ENCODE peak calls at places on chromosomes 5 and 9, in six cellular contexts. One of them, this sample, is unnamed. For H3K4me1, the result is how much of the 10 kb centered on the place peaks cover.

GRCh38 chr9:3804148-3804547 is 278.3 kb upstream of the RFX3 start:
- DNase-seq in prostate gland: no peak
- DNase-seq in endothelial cell of umbilical vein: no peak
- DNase-seq in stomach: no peak
- DNase-seq in heart left ventricle: no peak
- DNase-seq in uterus: no peak
- DNase-seq in this sample: no peak

GRCh38 chr5:81601912-81602311 is 149.0 kb downstream of the SSBP2 start:
- DNase-seq in heart left ventricle: no peak
- DNase-seq in uterus: no peak
- DNase-seq in endothelial cell of umbilical vein: peak
- DNase-seq in prostate gland: no peak
- DNase-seq in stomach: no peak
- DNase-seq in this sample: no peak

GRCh38 chr9:86550411-86550810 is 196.2 kb upstream of the TUT7 start:
- DNase-seq in stomach: no peak
- DNase-seq in uterus: no peak
- DNase-seq in heart left ventricle: no peak
- DNase-seq in endothelial cell of umbilical vein: no peak
- DNase-seq in prostate gland: no peak
- DNase-seq in this sample: no peak

GRCh38 chr9:129702563-129702962 is 37.1 kb downstream of the PRRX2 start:
- DNase-seq in stomach: peak
- DNase-seq in endothelial cell of umbilical vein: no peak
- DNase-seq in prostate gland: peak
- DNase-seq in uterus: no peak
- DNase-seq in heart left ventricle: no peak
- DNase-seq in this sample: no peak

GRCh38 chr9:1995084-1995483 is 20.1 kb upstream of the SMARCA2 start:
- DNase-seq in uterus: no peak
- DNase-seq in prostate gland: no peak
- DNase-seq in stomach: no peak
- DNase-seq in endothelial cell of umbilical vein: no peak
- DNase-seq in heart left ventricle: no peak
- DNase-seq in this sample: no peak

GRCh38 chr5:134567651-134568338 is 42.3 kb downstream of the JADE2 start:
- DNase-seq in endothelial cell of umbilical vein: peak
- DNase-seq in stomach: no peak
- DNase-seq in heart left ventricle: no peak
- DNase-seq in uterus: peak
- DNase-seq in prostate gland: no peak
- DNase-seq in this sample: peak

GRCh38 chr9:116144038-116144437 is 9.6 kb upstream of the PAPPA start:
- DNase-seq in heart left ventricle: no peak
- DNase-seq in endothelial cell of umbilical vein: no peak
- DNase-seq in uterus: no peak
- DNase-seq in prostate gland: no peak
- DNase-seq in stomach: no peak
- DNase-seq in this sample: no peak

GRCh38 chr5:68320094-68320986 is 104.8 kb downstream of the PIK3R1 start:
- DNase-seq in endothelial cell of umbilical vein: no peak
- DNase-seq in heart left ventricle: no peak
- DNase-seq in uterus: no peak
- DNase-seq in stomach: peak
- DNase-seq in prostate gland: no peak
- DNase-seq in this sample: peak

GRCh38 chr5:135460246-135461033 is 8.3 kb upstream of the TIFAB start:
- DNase-seq in stomach: no peak
- DNase-seq in heart left ventricle: no peak
- DNase-seq in endothelial cell of umbilical vein: no peak
- DNase-seq in uterus: no peak
- DNase-seq in prostate gland: no peak
- DNase-seq in this sample: no peak

GRCh38 chr9:137055385-137056364 is 1.8 kb upstream of the ENTPD2 start:
- DNase-seq in stomach: peak
- DNase-seq in heart left ventricle: peak
- DNase-seq in uterus: peak
- DNase-seq in prostate gland: peak
- DNase-seq in endothelial cell of umbilical vein: no peak
- DNase-seq in this sample: peak

GRCh38 chr9:35981704-35982103 is 23.8 kb upstream of the OR2S2 start:
- DNase-seq in endothelial cell of umbilical vein: no peak
- DNase-seq in prostate gland: no peak
- DNase-seq in uterus: no peak
- DNase-seq in stomach: no peak
- DNase-seq in heart left ventricle: no peak
- DNase-seq in this sample: no peak

GRCh38 chr5:67233075-67233474 is 36.5 kb upstream of the CD180 start:
- DNase-seq in prostate gland: no peak
- DNase-seq in heart left ventricle: no peak
- DNase-seq in stomach: no peak
- DNase-seq in uterus: peak
- DNase-seq in endothelial cell of umbilical vein: no peak
- DNase-seq in this sample: no peak

GRCh38 chr9:133506653-133507038 is 18.1 kb downstream of the MYMK start:
- DNase-seq in endothelial cell of umbilical vein: no peak
- DNase-seq in uterus: peak
- DNase-seq in prostate gland: no peak
- DNase-seq in heart left ventricle: no peak
- DNase-seq in stomach: peak
- DNase-seq in this sample: peak

GRCh38 chr5:132819468-132819867 is 6.4 kb downstream of the SOWAHA start:
- DNase-seq in uterus: no peak
- DNase-seq in endothelial cell of umbilical vein: no peak
- DNase-seq in prostate gland: no peak
- DNase-seq in stomach: peak
- DNase-seq in heart left ventricle: no peak
- DNase-seq in this sample: no peak

GRCh38 chr5:6729400-6730310 is 16.4 kb downstream of the TENT4A start:
- DNase-seq in prostate gland: no peak
- DNase-seq in endothelial cell of umbilical vein: no peak
- DNase-seq in heart left ventricle: no peak
- DNase-seq in uterus: no peak
- DNase-seq in stomach: peak
- DNase-seq in this sample: peak

GRCh38 chr5:98368141-98368540 is 405.3 kb upstream of the RGMB start:
- DNase-seq in endothelial cell of umbilical vein: peak
- DNase-seq in heart left ventricle: no peak
- DNase-seq in uterus: no peak
- DNase-seq in stomach: no peak
- DNase-seq in prostate gland: no peak
- DNase-seq in this sample: no peak

GRCh38 chr5:35853652-35854051 is 3.0 kb upstream of the IL7R start:
- DNase-seq in stomach: no peak
- DNase-seq in heart left ventricle: no peak
- DNase-seq in uterus: peak
- DNase-seq in prostate gland: no peak
- DNase-seq in endothelial cell of umbilical vein: no peak
- DNase-seq in this sample: peak

GRCh38 chr9:87671925-87672324 is 54.0 kb upstream of the CTSL start:
- DNase-seq in endothelial cell of umbilical vein: no peak
- DNase-seq in prostate gland: no peak
- DNase-seq in uterus: no peak
- DNase-seq in stomach: no peak
- DNase-seq in heart left ventricle: no peak
- DNase-seq in this sample: no peak

GRCh38 chr5:170920196-170920595 is 58.4 kb downstream of the RANBP17 start:
- DNase-seq in stomach: no peak
- DNase-seq in heart left ventricle: no peak
- DNase-seq in endothelial cell of umbilical vein: no peak
- DNase-seq in uterus: no peak
- DNase-seq in prostate gland: no peak
- DNase-seq in this sample: no peak

GRCh38 chr9:100602302-100602930 is 24.5 kb downstream of the CAVIN4 start:
- DNase-seq in stomach: no peak
- DNase-seq in endothelial cell of umbilical vein: peak
- DNase-seq in heart left ventricle: no peak
- DNase-seq in prostate gland: peak
- DNase-seq in uterus: no peak
- DNase-seq in this sample: peak

GRCh38 chr9:129869585-129870501 is 34.6 kb downstream of the USP20 start:
- DNase-seq in uterus: no peak
- DNase-seq in prostate gland: no peak
- DNase-seq in stomach: no peak
- DNase-seq in heart left ventricle: no peak
- DNase-seq in endothelial cell of umbilical vein: no peak
- DNase-seq in this sample: no peak

GRCh38 chr5:131634666-131634995 is 398 bp downstream of the RAPGEF6 start:
- DNase-seq in heart left ventricle: no peak
- DNase-seq in prostate gland: peak
- DNase-seq in uterus: no peak
- DNase-seq in stomach: peak
- DNase-seq in endothelial cell of umbilical vein: no peak
- DNase-seq in this sample: peak
- TF ChIP-seq POLR2A in heart left ventricle: no peak
- TF ChIP-seq POLR2A in prostate gland: no peak
- TF ChIP-seq POLR2A in uterus: no peak
- TF ChIP-seq POLR2A in stomach: no peak
- TF ChIP-seq POLR2A in endothelial cell of umbilical vein: no peak
- TF ChIP-seq POLR2A in this sample: no peak

GRCh38 chr5:172691886-172692285 is 50.8 kb downstream of the NEURL1B start:
- DNase-seq in heart left ventricle: no peak
- DNase-seq in endothelial cell of umbilical vein: no peak
- DNase-seq in uterus: no peak
- DNase-seq in stomach: no peak
- DNase-seq in prostate gland: no peak
- DNase-seq in this sample: no peak

GRCh38 chr5:172690258-172691075 is 49.4 kb downstream of the NEURL1B start:
- DNase-seq in heart left ventricle: no peak
- DNase-seq in endothelial cell of umbilical vein: no peak
- DNase-seq in stomach: no peak
- DNase-seq in uterus: no peak
- DNase-seq in prostate gland: no peak
- DNase-seq in this sample: no peak

GRCh38 chr5:172687983-172688734 is 47.1 kb downstream of the NEURL1B start:
- DNase-seq in heart left ventricle: no peak
- DNase-seq in endothelial cell of umbilical vein: no peak
- DNase-seq in stomach: no peak
- DNase-seq in uterus: no peak
- DNase-seq in prostate gland: no peak
- DNase-seq in this sample: no peak

GRCh38 chr5:172688735-172689572 is 47.9 kb downstream of the NEURL1B start:
- DNase-seq in uterus: no peak
- DNase-seq in stomach: peak
- DNase-seq in heart left ventricle: no peak
- DNase-seq in prostate gland: peak
- DNase-seq in endothelial cell of umbilical vein: peak
- DNase-seq in this sample: no peak

GRCh38 chr5:172689801-172690200 is 48.7 kb downstream of the NEURL1B start:
- DNase-seq in heart left ventricle: no peak
- DNase-seq in endothelial cell of umbilical vein: no peak
- DNase-seq in stomach: no peak
- DNase-seq in prostate gland: no peak
- DNase-seq in uterus: no peak
- DNase-seq in this sample: no peak
- H3K4me1 ChIP-seq in heart left ventricle: half or more
- H3K4me1 ChIP-seq in endothelial cell of umbilical vein: under half
- H3K4me1 ChIP-seq in stomach: under half
- H3K4me1 ChIP-seq in prostate gland: under half
- H3K4me1 ChIP-seq in uterus: under half
- H3K4me1 ChIP-seq in this sample: under half

GRCh38 chr5:100901851-100902341 is 1.2 kb downstream of the ST8SIA4 start:
- DNase-seq in heart left ventricle: peak
- DNase-seq in uterus: peak
- DNase-seq in endothelial cell of umbilical vein: peak
- DNase-seq in stomach: peak
- DNase-seq in prostate gland: no peak
- DNase-seq in this sample: peak
- TF ChIP-seq POLR2A in heart left ventricle: no peak
- TF ChIP-seq POLR2A in uterus: no peak
- TF ChIP-seq POLR2A in endothelial cell of umbilical vein: no peak
- TF ChIP-seq POLR2A in stomach: no peak
- TF ChIP-seq POLR2A in prostate gland: no peak
- TF ChIP-seq POLR2A in this sample: no peak

GRCh38 chr5:151095341-151096000 is 14.6 kb upstream of the TNIP1 start:
- DNase-seq in heart left ventricle: peak
- DNase-seq in stomach: peak
- DNase-seq in prostate gland: no peak
- DNase-seq in uterus: peak
- DNase-seq in endothelial cell of umbilical vein: peak
- DNase-seq in this sample: peak

GRCh38 chr5:151094861-151095260 is 14.0 kb upstream of the TNIP1 start:
- DNase-seq in uterus: no peak
- DNase-seq in endothelial cell of umbilical vein: no peak
- DNase-seq in stomach: no peak
- DNase-seq in heart left ventricle: no peak
- DNase-seq in prostate gland: no peak
- DNase-seq in this sample: no peak

GRCh38 chr5:151093476-151093889 is 12.6 kb upstream of the TNIP1 start:
- DNase-seq in uterus: peak
- DNase-seq in prostate gland: no peak
- DNase-seq in heart left ventricle: no peak
- DNase-seq in stomach: no peak
- DNase-seq in endothelial cell of umbilical vein: no peak
- DNase-seq in this sample: peak

GRCh38 chr5:151092750-151093149 is 11.9 kb upstream of the TNIP1 start:
- DNase-seq in uterus: no peak
- DNase-seq in prostate gland: no peak
- DNase-seq in endothelial cell of umbilical vein: no peak
- DNase-seq in stomach: no peak
- DNase-seq in heart left ventricle: no peak
- DNase-seq in this sample: peak

GRCh38 chr5:151094054-151094858 is 13.4 kb upstream of the TNIP1 start:
- DNase-seq in heart left ventricle: no peak
- DNase-seq in uterus: no peak
- DNase-seq in endothelial cell of umbilical vein: no peak
- DNase-seq in prostate gland: no peak
- DNase-seq in stomach: peak
- DNase-seq in this sample: no peak
- H3K4me1 ChIP-seq in heart left ventricle: half or more
- H3K4me1 ChIP-seq in uterus: under half
- H3K4me1 ChIP-seq in endothelial cell of umbilical vein: under half
- H3K4me1 ChIP-seq in prostate gland: under half
- H3K4me1 ChIP-seq in stomach: under half
- H3K4me1 ChIP-seq in this sample: under half

DNA sequence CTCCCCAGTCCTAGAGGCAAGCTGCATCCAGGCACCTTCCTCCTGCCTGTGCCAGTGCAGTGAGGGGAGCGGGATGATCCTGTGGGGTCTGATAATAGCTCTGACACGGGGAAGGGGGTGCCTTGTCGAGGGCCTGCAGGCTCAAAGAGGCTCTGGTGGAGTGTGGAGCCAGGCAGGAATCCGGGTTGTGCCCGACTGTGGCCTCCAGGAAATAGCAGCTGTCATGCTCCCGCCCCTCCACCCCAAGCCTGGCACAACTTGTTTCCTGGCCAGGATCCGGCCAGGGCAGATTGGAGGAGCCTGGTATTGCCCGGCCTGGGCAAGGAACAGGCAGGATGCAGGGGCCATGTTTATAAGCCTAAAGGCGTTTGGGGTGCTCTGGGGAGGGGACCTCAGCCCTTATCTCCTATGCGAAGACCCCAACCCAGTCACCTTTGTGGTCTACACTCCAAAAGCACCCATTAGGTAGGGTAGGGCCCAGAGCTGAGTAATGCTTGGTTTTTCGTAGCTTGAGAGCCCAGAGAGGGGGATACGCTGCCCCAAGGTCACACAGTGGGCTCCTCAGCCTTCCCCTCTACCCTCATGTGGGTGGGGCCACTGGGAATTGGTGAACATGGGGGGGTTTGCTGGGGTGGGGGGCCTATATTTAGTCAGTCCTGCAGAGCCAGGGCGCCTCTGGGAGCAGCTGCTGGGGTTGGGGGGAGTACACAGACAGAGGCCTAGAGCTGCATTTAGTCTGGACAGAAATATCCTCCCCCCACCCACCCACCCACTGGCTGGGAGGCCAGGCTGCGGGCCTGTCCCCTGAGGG is 12.2 kb downstream of the CXXC5 start:
- DNase-seq in endothelial cell of umbilical vein: peak
- DNase-seq in heart left ventricle: peak
- DNase-seq in uterus: peak
- DNase-seq in stomach: peak
- DNase-seq in prostate gland: peak
- DNase-seq in this sample: peak
- TF ChIP-seq POLR2A in endothelial cell of umbilical vein: peak
- TF ChIP-seq POLR2A in heart left ventricle: no peak
- TF ChIP-seq POLR2A in uterus: peak
- TF ChIP-seq POLR2A in stomach: no peak
- TF ChIP-seq POLR2A in prostate gland: peak
- TF ChIP-seq POLR2A in this sample: peak

This sample was measured in adrenal gland.